ENCODE peak calls at places on chromosome 3, in eight cellular contexts. I, O, H, Q, D, T, P and Z are unnamed samples.

GRCh38 chr3:188489639-188490405 is 335.9 kb downstream of the LPP start:
- DNase-seq in I (no peak), O (no peak), H (no peak), Q (no peak), D (no peak), T (no peak), P (no peak), Z (no peak)

GRCh38 chr3:123353852-123354238 is 95.0 kb downstream of the ADCY5 start:
- DNase-seq in I (no peak), O (no peak), H (no peak), Q (no peak), D (no peak), T (no peak), P (no peak), Z (no peak)

GRCh38 chr3:71684752-71685151 is 40.5 kb downstream of the EIF4E3 start:
- DNase-seq in I (no peak), O (no peak), H (no peak), Q (no peak), D (peak), T (no peak), P (peak), Z (no peak)

GRCh38 chr3:123064914-123065313 is 1.9 kb upstream of the PDIA5 start:
- DNase-seq in I (no peak), O (no peak), H (no peak), Q (no peak), D (no peak), T (no peak), P (no peak), Z (no peak)

GRCh38 chr3:165210132-165210531 is 13.9 kb upstream of the SLITRK3 start:
- DNase-seq in I (no peak), O (no peak), H (no peak), Q (no peak), D (no peak), T (no peak), P (no peak), Z (no peak)

GRCh38 chr3:77159182-77159581 is 119.3 kb downstream of the ROBO2 start:
- DNase-seq in I (peak), O (no peak), H (no peak), Q (no peak), D (no peak), T (no peak), P (no peak), Z (no peak)

GRCh38 chr3:175965036-175965435 is 1105.9 kb downstream of the NAALADL2 start:
- DNase-seq in I (no peak), O (no peak), H (no peak), Q (no peak), D (no peak), T (no peak), P (no peak), Z (no peak)

GRCh38 chr3:38649500-38650247 is at the start of gene SCN5A:
- DNase-seq in I (peak), O (peak), H (no peak), Q (peak), D (no peak), T (peak), P (no peak), Z (peak)

GRCh38 chr3:52302426-52303185 is 13.5 kb upstream of the DNAH1 start:
- DNase-seq in I (no peak), O (no peak), H (no peak), Q (no peak), D (no peak), T (no peak), P (no peak), Z (no peak)

GRCh38 chr3:139627759-139628158 is 50.0 kb downstream of the NMNAT3 start:
- DNase-seq in I (no peak), O (no peak), H (no peak), Q (no peak), D (no peak), T (no peak), P (no peak), Z (no peak)

GRCh38 chr3:197750396-197750831 is 731 bp downstream of the FYTTD1 start:
- DNase-seq in I (peak), O (peak), H (peak), Q (peak), D (peak), T (peak), P (peak), Z (peak)

GRCh38 chr3:60588806-60589205 is 662.4 kb downstream of the FHIT start:
- DNase-seq in I (peak), O (no peak), H (no peak), Q (no peak), D (peak), T (no peak), P (no peak), Z (no peak)

GRCh38 chr3:88632226-88632625 is 475.2 kb upstream of the EPHA3 start:
- DNase-seq in I (no peak), O (no peak), H (no peak), Q (no peak), D (no peak), T (no peak), P (no peak), Z (no peak)

GRCh38 chr3:117734431-117734830 is 1024.9 kb downstream of the TUSC7 start:
- DNase-seq in I (no peak), O (no peak), H (no peak), Q (no peak), D (no peak), T (no peak), P (no peak), Z (no peak)

GRCh38 chr3:189625566-189625965 is 5.6 kb upstream of the TP63 start:
- DNase-seq in I (no peak), O (no peak), H (no peak), Q (no peak), D (no peak), T (no peak), P (no peak), Z (no peak)

GRCh38 chr3:187705164-187705563 is 2.8 kb upstream of the RTP2 start:
- DNase-seq in I (no peak), O (no peak), H (no peak), Q (no peak), D (no peak), T (no peak), P (no peak), Z (no peak)

GRCh38 chr3:21457084-21457483 is 293.9 kb downstream of the ZNF385D start:
- DNase-seq in I (no peak), O (no peak), H (no peak), Q (no peak), D (no peak), T (no peak), P (no peak), Z (no peak)

GRCh38 chr3:129593595-129594339 is 12.7 kb downstream of the PLXND1 start:
- DNase-seq in I (no peak), O (peak), H (no peak), Q (no peak), D (no peak), T (no peak), P (no peak), Z (no peak)

GRCh38 chr3:44991326-44991725 is 15.3 kb downstream of the EXOSC7 start:
- DNase-seq in I (no peak), O (no peak), H (no peak), Q (no peak), D (no peak), T (no peak), P (no peak), Z (no peak)

GRCh38 chr3:44989141-44989540 is 13.1 kb downstream of the EXOSC7 start:
- DNase-seq in I (no peak), O (no peak), H (no peak), Q (no peak), D (no peak), T (no peak), P (no peak), Z (no peak)

GRCh38 chr3:44989636-44990373 is 13.8 kb downstream of the EXOSC7 start:
- DNase-seq in I (no peak), O (no peak), H (no peak), Q (no peak), D (no peak), T (peak), P (no peak), Z (no peak)

GRCh38 chr3:44987318-44987717 is 11.3 kb downstream of the EXOSC7 start:
- DNase-seq in I (no peak), O (no peak), H (no peak), Q (no peak), D (no peak), T (no peak), P (no peak), Z (no peak)

DNA sequence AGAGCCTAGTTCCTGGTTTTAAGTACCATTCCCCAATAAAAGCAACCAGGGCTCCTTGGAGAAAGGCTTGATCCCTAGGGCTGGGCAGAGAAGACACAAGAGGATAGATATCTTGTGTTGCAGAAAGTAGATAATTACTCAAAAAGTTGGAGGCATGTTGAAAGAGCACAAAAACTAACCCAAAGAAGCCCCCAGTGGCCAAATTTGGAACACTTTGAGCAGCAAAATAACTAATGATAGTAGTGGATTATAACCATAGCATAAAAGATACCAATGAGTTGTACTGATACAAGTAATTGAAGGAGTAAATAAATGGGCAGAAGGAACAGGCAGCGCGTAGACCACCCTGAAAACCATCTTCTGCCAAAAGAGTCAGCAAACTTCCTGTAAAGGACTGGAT is 12.0 kb downstream of the EXOSC7 start:
- DNase-seq in I (no peak), O (no peak), H (no peak), Q (no peak), D (no peak), T (no peak), P (no peak), Z (no peak)
- TF ChIP-seq CTCF in I (peak), O (peak), H (peak), Q (peak), D (peak), T (no peak), P (no peak), Z (no peak)

GRCh38 chr3:178275311-178275710 is 260.9 kb upstream of the KCNMB2 start:
- DNase-seq in I (no peak), O (no peak), H (no peak), Q (no peak), D (no peak), T (no peak), P (no peak), Z (no peak)
- H3K27ac ChIP-seq in I (no peak), O (no peak), H (no peak), Q (no peak), D (no peak), T (no peak), P (no peak), Z (no peak)

GRCh38 chr3:55818485-55818884 is 331.4 kb upstream of the WNT5A start:
- DNase-seq in I (no peak), O (no peak), H (no peak), Q (no peak), D (no peak), T (no peak), P (no peak), Z (no peak)
- TF ChIP-seq CTCF in I (no peak), O (no peak), H (no peak), Q (no peak), D (no peak), T (no peak), P (no peak), Z (no peak)

GRCh38 chr3:127038476-127038875 is 55.6 kb downstream of the PLXNA1 start:
- DNase-seq in I (no peak), O (no peak), H (no peak), Q (no peak), D (peak), T (no peak), P (peak), Z (no peak)

GRCh38 chr3:127036209-127037020 is 53.5 kb downstream of the PLXNA1 start:
- DNase-seq in I (no peak), O (no peak), H (no peak), Q (peak), D (peak), T (peak), P (peak), Z (no peak)

GRCh38 chr3:127037971-127038446 is 55.1 kb downstream of the PLXNA1 start:
- DNase-seq in I (no peak), O (no peak), H (no peak), Q (no peak), D (peak), T (no peak), P (peak), Z (no peak)

GRCh38 chr3:127037021-127037400 is 54.1 kb downstream of the PLXNA1 start:
- DNase-seq in I (no peak), O (no peak), H (no peak), Q (no peak), D (peak), T (no peak), P (no peak), Z (no peak)

DNA sequence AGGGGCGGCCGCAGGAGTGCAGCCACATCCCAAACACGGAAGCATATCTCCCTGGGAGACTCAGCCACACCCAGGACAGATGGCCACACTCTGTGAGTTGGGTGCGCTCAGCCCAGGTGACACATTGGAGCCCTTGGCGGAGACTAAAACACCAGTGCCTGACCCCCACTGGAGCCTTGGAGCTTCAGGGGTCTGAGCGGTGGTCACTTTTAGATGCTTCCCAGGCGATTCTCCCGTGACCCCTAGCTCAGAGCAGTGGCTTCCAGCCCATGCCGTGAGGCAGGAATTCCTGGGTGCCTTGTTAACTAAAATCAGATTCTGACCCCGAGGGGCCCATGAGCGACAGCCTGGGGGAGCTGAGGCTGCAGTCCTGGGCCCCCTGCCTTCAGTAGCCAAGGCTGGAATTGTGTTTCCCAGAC is 54.5 kb downstream of the PLXNA1 start:
- DNase-seq in I (no peak), O (no peak), H (no peak), Q (peak), D (peak), T (peak), P (peak), Z (no peak)
- H3K27ac ChIP-seq in I (no peak), O (no peak), H (no peak), Q (no peak), D (no peak), T (no peak), P (no peak), Z (no peak)

GRCh38 chr3:177195242-177195940 is 1.9 kb downstream of the TBL1XR1 start:
- DNase-seq in I (no peak), O (no peak), H (no peak), Q (no peak), D (no peak), T (no peak), P (no peak), Z (no peak)

GRCh38 chr3:177195941-177196472 is 1.3 kb downstream of the TBL1XR1 start:
- DNase-seq in I (no peak), O (no peak), H (no peak), Q (no peak), D (no peak), T (no peak), P (no peak), Z (no peak)

GRCh38 chr3:177194319-177194718 is 3.0 kb downstream of the TBL1XR1 start:
- DNase-seq in I (no peak), O (no peak), H (no peak), Q (no peak), D (no peak), T (no peak), P (no peak), Z (no peak)

GRCh38 chr3:177191108-177191779 is 6.0 kb downstream of the TBL1XR1 start:
- DNase-seq in I (no peak), O (no peak), H (no peak), Q (no peak), D (no peak), T (no peak), P (no peak), Z (no peak)

DNA sequence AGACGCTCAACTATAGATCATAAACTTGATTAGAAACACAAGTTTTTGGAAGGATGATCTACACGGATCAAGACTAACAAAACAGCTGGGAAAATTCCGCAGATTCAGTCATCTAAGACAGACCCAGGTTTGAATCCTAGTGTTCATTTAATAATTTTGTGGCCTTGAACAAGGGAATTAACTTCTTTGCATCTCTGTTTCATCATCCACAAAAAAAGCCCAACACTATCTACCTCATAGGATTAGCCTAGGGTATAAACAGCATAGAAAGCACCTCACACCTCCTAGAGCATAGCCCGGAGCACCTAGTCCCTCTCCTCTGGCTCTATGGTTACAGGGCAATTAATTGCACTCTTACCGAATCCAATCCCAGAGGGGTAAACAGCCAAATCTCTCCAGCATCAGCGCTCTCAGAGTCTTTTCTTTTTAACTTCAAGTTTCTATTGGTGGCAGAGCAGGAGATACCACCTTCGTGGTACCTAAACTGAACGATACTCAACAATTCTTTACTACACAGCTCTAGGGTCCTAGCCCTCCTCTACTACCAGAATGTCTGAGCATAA is 3.5 kb downstream of the TBL1XR1 start:
- DNase-seq in I (no peak), O (no peak), H (no peak), Q (no peak), D (no peak), T (no peak), P (no peak), Z (no peak)
- TF ChIP-seq CTCF in I (no peak), O (no peak), H (no peak), Q (no peak), D (no peak), T (no peak), P (no peak), Z (no peak)

GRCh38 chr3:86814321-86814720 is 176.6 kb downstream of the VGLL3 start:
- DNase-seq in I (no peak), O (no peak), H (no peak), Q (no peak), D (no peak), T (no peak), P (no peak), Z (no peak)
- H3K27ac ChIP-seq in I (no peak), O (no peak), H (no peak), Q (no peak), D (no peak), T (no peak), P (no peak), Z (no peak)